ENCODE peak calls at places on chromosomes 7 and 10, in seven cellular contexts. One of them, this sample, is unnamed.

GRCh38 chr10:88705951-88706350 is at the start of gene LIPK:
- DNase-seq in EH: no peak
- DNase-seq in small intestine: no peak
- DNase-seq in spleen: no peak
- DNase-seq in DMS153: no peak
- DNase-seq in LHCN-M2: no peak
- DNase-seq in effector memory CD8-positive, alpha-beta T cell: no peak
- DNase-seq in this sample: no peak

GRCh38 chr7:134891262-134892001 is 94.9 kb upstream of the AGBL3 start:
- DNase-seq in effector memory CD8-positive, alpha-beta T cell: no peak
- DNase-seq in LHCN-M2: peak; percentile 100
- DNase-seq in DMS153: peak; percentile 4
- DNase-seq in EH: peak; percentile 79
- DNase-seq in small intestine: no peak
- DNase-seq in spleen: no peak
- DNase-seq in this sample: peak; percentile 98

GRCh38 chr7:115707684-115708341 is 322.8 kb downstream of the TFEC start:
- DNase-seq in DMS153: peak; percentile 81
- DNase-seq in effector memory CD8-positive, alpha-beta T cell: no peak
- DNase-seq in LHCN-M2: no peak
- DNase-seq in small intestine: no peak
- DNase-seq in spleen: no peak
- DNase-seq in EH: no peak
- DNase-seq in this sample: peak; percentile 8

GRCh38 chr7:108488902-108489538 is 32.8 kb upstream of the NRCAM start:
- DNase-seq in DMS153: no peak
- DNase-seq in small intestine: no peak
- DNase-seq in LHCN-M2: no peak
- DNase-seq in spleen: no peak
- DNase-seq in effector memory CD8-positive, alpha-beta T cell: no peak
- DNase-seq in EH: no peak
- DNase-seq in this sample: no peak

GRCh38 chr10:114713525-114713924 is 55.5 kb upstream of the ABLIM1 start:
- DNase-seq in effector memory CD8-positive, alpha-beta T cell: no peak
- DNase-seq in spleen: no peak
- DNase-seq in small intestine: no peak
- DNase-seq in EH: no peak
- DNase-seq in LHCN-M2: no peak
- DNase-seq in DMS153: no peak
- DNase-seq in this sample: no peak

GRCh38 chr7:24980695-24981543 is 941 bp upstream of the OSBPL3 start:
- DNase-seq in LHCN-M2: peak; percentile 78
- DNase-seq in effector memory CD8-positive, alpha-beta T cell: no peak
- DNase-seq in small intestine: peak; percentile 73
- DNase-seq in EH: peak; percentile 66
- DNase-seq in spleen: peak; percentile 83
- DNase-seq in DMS153: peak; percentile 58
- DNase-seq in this sample: peak; percentile 77

GRCh38 chr10:103668351-103669242 is 175.1 kb downstream of the NEURL1 start:
- DNase-seq in EH: peak; percentile 83
- DNase-seq in small intestine: peak; percentile 65
- DNase-seq in LHCN-M2: no peak
- DNase-seq in DMS153: no peak
- DNase-seq in effector memory CD8-positive, alpha-beta T cell: no peak
- DNase-seq in spleen: peak; percentile 87
- DNase-seq in this sample: no peak

GRCh38 chr10:103793920-103794883 is 61.2 kb downstream of the SH3PXD2A start:
- DNase-seq in effector memory CD8-positive, alpha-beta T cell: no peak
- DNase-seq in LHCN-M2: no peak
- DNase-seq in small intestine: peak; percentile 98
- DNase-seq in spleen: no peak
- DNase-seq in DMS153: peak; percentile 99
- DNase-seq in EH: no peak
- DNase-seq in this sample: no peak

GRCh38 chr7:101944611-101945010 is 127.2 kb downstream of the CUX1 start:
- DNase-seq in spleen: no peak
- DNase-seq in EH: no peak
- DNase-seq in DMS153: no peak
- DNase-seq in LHCN-M2: no peak
- DNase-seq in small intestine: no peak
- DNase-seq in effector memory CD8-positive, alpha-beta T cell: no peak
- DNase-seq in this sample: no peak

GRCh38 chr7:129825005-129825553 is 127.7 kb downstream of the UBE2H start:
- DNase-seq in DMS153: peak; percentile 93
- DNase-seq in LHCN-M2: peak; percentile 64
- DNase-seq in small intestine: peak; percentile 51
- DNase-seq in EH: peak; percentile 58
- DNase-seq in effector memory CD8-positive, alpha-beta T cell: no peak
- DNase-seq in spleen: peak; percentile 89
- DNase-seq in this sample: peak; percentile 74

GRCh38 chr7:51927738-51928137 is 611.1 kb upstream of the COBL start:
- DNase-seq in LHCN-M2: no peak
- DNase-seq in effector memory CD8-positive, alpha-beta T cell: no peak
- DNase-seq in EH: no peak
- DNase-seq in DMS153: no peak
- DNase-seq in spleen: no peak
- DNase-seq in small intestine: no peak
- DNase-seq in this sample: no peak

This sample was measured in myocyte.